ENCODE peak calls at places on chromosomes 7 and 10, in six cellular contexts. I, Y, P, X, S and E are unnamed samples.

GRCh38 chr10:61471491-61471890 is 18.3 kb upstream of the TMEM26 start:
- DNase-seq in I (no peak), P (no peak), X (no peak), S (no peak), Y (no peak), E (no peak)

GRCh38 chr10:116974442-116975005 is 30.5 kb downstream of the SHTN1 start:
- DNase-seq in P (no peak), I (no peak), X (no peak), Y (no peak), S (no peak), E (no peak)

GRCh38 chr10:11468126-11468742 is 143.2 kb downstream of the USP6NL start:
- DNase-seq in X (no peak), S (no peak), P (no peak), Y (no peak), I (no peak), E (peak)

GRCh38 chr7:150357277-150357676 is 11.3 kb upstream of the REPIN1 start:
- DNase-seq in X (no peak), Y (no peak), I (no peak), P (no peak), S (no peak), E (no peak)

GRCh38 chr7:138608292-138608691 is 92.9 kb downstream of the SVOPL start:
- DNase-seq in P (no peak), X (no peak), I (no peak), Y (no peak), S (no peak), E (no peak)

GRCh38 chr7:127885843-127886242 is 145.4 kb downstream of the LRRC4 start:
- DNase-seq in P (no peak), S (no peak), X (no peak), Y (peak), I (no peak), E (peak)

GRCh38 chr10:109937460-109937859 is 14.1 kb upstream of the XPNPEP1 start:
- DNase-seq in P (no peak), I (no peak), Y (no peak), X (no peak), S (no peak), E (no peak)

GRCh38 chr7:3154881-3155494 is 111.3 kb upstream of the CARD11 start:
- DNase-seq in I (no peak), Y (no peak), S (peak), X (no peak), P (no peak), E (peak)

GRCh38 chr7:24346129-24346528 is 62.1 kb downstream of the NPY start:
- DNase-seq in P (no peak), Y (no peak), I (no peak), S (no peak), X (no peak), E (no peak)